ENCODE peak calls at places on chromosomes 16 and 17, in nine cellular contexts. One of them, this sample, is unnamed.

GRCh38 chr17:17518019-17518418 is 21.8 kb upstream of the RASD1 start:
- DNase-seq in choroid plexus epithelial cell: no peak
- DNase-seq in brain microvascular endothelial cell: no peak
- DNase-seq in K562: no peak
- DNase-seq in tibial artery: no peak
- DNase-seq in HFF-Myc: no peak
- DNase-seq in heart right ventricle: no peak
- DNase-seq in NB4: no peak
- DNase-seq in BE2C: no peak
- DNase-seq in this sample: no peak

GRCh38 chr16:69049146-69049545 is 56.3 kb upstream of the HAS3 start:
- DNase-seq in choroid plexus epithelial cell: peak; percentile 83
- DNase-seq in brain microvascular endothelial cell: peak; percentile 58
- DNase-seq in K562: no peak
- DNase-seq in tibial artery: no peak
- DNase-seq in HFF-Myc: no peak
- DNase-seq in heart right ventricle: no peak
- DNase-seq in NB4: no peak
- DNase-seq in BE2C: no peak
- DNase-seq in this sample: peak; percentile 21

GRCh38 chr16:15703029-15703736 is 53.1 kb downstream of the NDE1 start:
- DNase-seq in choroid plexus epithelial cell: peak; percentile 25
- DNase-seq in brain microvascular endothelial cell: no peak
- DNase-seq in K562: no peak
- DNase-seq in tibial artery: no peak
- DNase-seq in HFF-Myc: no peak
- DNase-seq in heart right ventricle: no peak
- DNase-seq in NB4: no peak
- DNase-seq in BE2C: no peak
- DNase-seq in this sample: no peak

GRCh38 chr17:27597188-27597580 is 33.8 kb upstream of the LGALS9 start:
- DNase-seq in choroid plexus epithelial cell: no peak
- DNase-seq in brain microvascular endothelial cell: no peak
- DNase-seq in K562: no peak
- DNase-seq in tibial artery: no peak
- DNase-seq in HFF-Myc: no peak
- DNase-seq in heart right ventricle: no peak
- DNase-seq in NB4: no peak
- DNase-seq in BE2C: no peak
- DNase-seq in this sample: no peak

GRCh38 chr16:85621698-85622433 is 8.7 kb downstream of the GSE1 start:
- DNase-seq in choroid plexus epithelial cell: no peak
- DNase-seq in brain microvascular endothelial cell: no peak
- DNase-seq in K562: no peak
- DNase-seq in tibial artery: no peak
- DNase-seq in HFF-Myc: no peak
- DNase-seq in heart right ventricle: no peak
- DNase-seq in NB4: no peak
- DNase-seq in BE2C: no peak
- DNase-seq in this sample: peak; percentile 27

GRCh38 chr17:58247511-58248363 is 9.4 kb downstream of the LPO start:
- DNase-seq in choroid plexus epithelial cell: no peak
- DNase-seq in brain microvascular endothelial cell: no peak
- DNase-seq in K562: no peak
- DNase-seq in tibial artery: no peak
- DNase-seq in HFF-Myc: no peak
- DNase-seq in heart right ventricle: no peak
- DNase-seq in NB4: peak; percentile 67
- DNase-seq in BE2C: no peak
- DNase-seq in this sample: no peak

GRCh38 chr17:46202482-46202881 is 9.3 kb upstream of the KANSL1 start:
- DNase-seq in choroid plexus epithelial cell: no peak
- DNase-seq in brain microvascular endothelial cell: no peak
- DNase-seq in K562: no peak
- DNase-seq in tibial artery: no peak
- DNase-seq in HFF-Myc: no peak
- DNase-seq in heart right ventricle: no peak
- DNase-seq in NB4: no peak
- DNase-seq in BE2C: no peak
- DNase-seq in this sample: no peak

GRCh38 chr16:30005341-30006094 is 5.3 kb downstream of the DOC2A start:
- DNase-seq in choroid plexus epithelial cell: peak; percentile 56
- DNase-seq in brain microvascular endothelial cell: no peak
- DNase-seq in K562: peak; percentile 83
- DNase-seq in tibial artery: no peak
- DNase-seq in HFF-Myc: no peak
- DNase-seq in heart right ventricle: no peak
- DNase-seq in NB4: peak; percentile 52
- DNase-seq in BE2C: peak; percentile 73
- DNase-seq in this sample: peak; percentile 47

GRCh38 chr17:77394540-77395295 is 253.9 kb downstream of the SEC14L1 start:
- DNase-seq in choroid plexus epithelial cell: no peak
- DNase-seq in brain microvascular endothelial cell: no peak
- DNase-seq in K562: no peak
- DNase-seq in tibial artery: no peak
- DNase-seq in HFF-Myc: no peak
- DNase-seq in heart right ventricle: no peak
- DNase-seq in NB4: no peak
- DNase-seq in BE2C: no peak
- DNase-seq in this sample: no peak

GRCh38 chr17:79965806-79966205 is 69.9 kb downstream of the TBC1D16 start:
- DNase-seq in choroid plexus epithelial cell: no peak
- DNase-seq in brain microvascular endothelial cell: no peak
- DNase-seq in K562: no peak
- DNase-seq in tibial artery: no peak
- DNase-seq in HFF-Myc: no peak
- DNase-seq in heart right ventricle: no peak
- DNase-seq in NB4: no peak
- DNase-seq in BE2C: no peak
- DNase-seq in this sample: no peak

GRCh38 chr17:27456681-27457404 is 595 bp downstream of the KSR1 start:
- DNase-seq in choroid plexus epithelial cell: no peak
- DNase-seq in brain microvascular endothelial cell: no peak
- DNase-seq in K562: no peak
- DNase-seq in tibial artery: no peak
- DNase-seq in HFF-Myc: no peak
- DNase-seq in heart right ventricle: peak; percentile 23
- DNase-seq in NB4: no peak
- DNase-seq in BE2C: peak; percentile 39
- DNase-seq in this sample: no peak

GRCh38 chr16:54152362-54153239 is 134.0 kb downstream of the IRX3 start:
- DNase-seq in choroid plexus epithelial cell: no peak
- DNase-seq in brain microvascular endothelial cell: no peak
- DNase-seq in K562: no peak
- DNase-seq in tibial artery: no peak
- DNase-seq in HFF-Myc: no peak
- DNase-seq in heart right ventricle: no peak
- DNase-seq in NB4: no peak
- DNase-seq in BE2C: no peak
- DNase-seq in this sample: peak; percentile 37

GRCh38 chr17:75724016-75725003 is 3.1 kb downstream of the ITGB4 start:
- DNase-seq in choroid plexus epithelial cell: no peak
- DNase-seq in brain microvascular endothelial cell: no peak
- DNase-seq in K562: no peak
- DNase-seq in tibial artery: no peak
- DNase-seq in HFF-Myc: no peak
- DNase-seq in heart right ventricle: no peak
- DNase-seq in NB4: no peak
- DNase-seq in BE2C: no peak
- DNase-seq in this sample: peak; percentile 25
- H3K4me3 ChIP-seq in choroid plexus epithelial cell: no peak overlapping the region
- H3K4me3 ChIP-seq in brain microvascular endothelial cell: no peak overlapping the region
- H3K4me3 ChIP-seq in K562: no peak overlapping the region
- H3K4me3 ChIP-seq in tibial artery: no peak overlapping the region
- H3K4me3 ChIP-seq in HFF-Myc: no peak overlapping the region
- H3K4me3 ChIP-seq in heart right ventricle: no peak overlapping the region
- H3K4me3 ChIP-seq in NB4: no peak overlapping the region
- H3K4me3 ChIP-seq in BE2C: no peak overlapping the region
- H3K4me3 ChIP-seq in this sample: peak overlapping the region; percentile 94

GRCh38 chr16:1920727-1921155 is 2.5 kb upstream of the HS3ST6 start:
- DNase-seq in choroid plexus epithelial cell: peak; percentile 28
- DNase-seq in brain microvascular endothelial cell: no peak
- DNase-seq in K562: peak; percentile 78
- DNase-seq in tibial artery: no peak
- DNase-seq in HFF-Myc: no peak
- DNase-seq in heart right ventricle: no peak
- DNase-seq in NB4: peak; percentile 70
- DNase-seq in BE2C: peak; percentile 66
- DNase-seq in this sample: no peak

GRCh38 chr16:1926223-1926718 is 8.1 kb upstream of the HS3ST6 start:
- DNase-seq in choroid plexus epithelial cell: no peak
- DNase-seq in brain microvascular endothelial cell: no peak
- DNase-seq in K562: no peak
- DNase-seq in tibial artery: no peak
- DNase-seq in HFF-Myc: no peak
- DNase-seq in heart right ventricle: no peak
- DNase-seq in NB4: no peak
- DNase-seq in BE2C: no peak
- DNase-seq in this sample: no peak

GRCh38 chr16:1924095-1924494 is 5.9 kb upstream of the HS3ST6 start:
- DNase-seq in choroid plexus epithelial cell: no peak
- DNase-seq in brain microvascular endothelial cell: no peak
- DNase-seq in K562: no peak
- DNase-seq in tibial artery: no peak
- DNase-seq in HFF-Myc: no peak
- DNase-seq in heart right ventricle: no peak
- DNase-seq in NB4: no peak
- DNase-seq in BE2C: no peak
- DNase-seq in this sample: no peak

GRCh38 chr16:1922357-1922756 is 4.1 kb upstream of the HS3ST6 start:
- DNase-seq in choroid plexus epithelial cell: no peak
- DNase-seq in brain microvascular endothelial cell: no peak
- DNase-seq in K562: no peak
- DNase-seq in tibial artery: no peak
- DNase-seq in HFF-Myc: no peak
- DNase-seq in heart right ventricle: no peak
- DNase-seq in NB4: no peak
- DNase-seq in BE2C: no peak
- DNase-seq in this sample: no peak

DNA sequence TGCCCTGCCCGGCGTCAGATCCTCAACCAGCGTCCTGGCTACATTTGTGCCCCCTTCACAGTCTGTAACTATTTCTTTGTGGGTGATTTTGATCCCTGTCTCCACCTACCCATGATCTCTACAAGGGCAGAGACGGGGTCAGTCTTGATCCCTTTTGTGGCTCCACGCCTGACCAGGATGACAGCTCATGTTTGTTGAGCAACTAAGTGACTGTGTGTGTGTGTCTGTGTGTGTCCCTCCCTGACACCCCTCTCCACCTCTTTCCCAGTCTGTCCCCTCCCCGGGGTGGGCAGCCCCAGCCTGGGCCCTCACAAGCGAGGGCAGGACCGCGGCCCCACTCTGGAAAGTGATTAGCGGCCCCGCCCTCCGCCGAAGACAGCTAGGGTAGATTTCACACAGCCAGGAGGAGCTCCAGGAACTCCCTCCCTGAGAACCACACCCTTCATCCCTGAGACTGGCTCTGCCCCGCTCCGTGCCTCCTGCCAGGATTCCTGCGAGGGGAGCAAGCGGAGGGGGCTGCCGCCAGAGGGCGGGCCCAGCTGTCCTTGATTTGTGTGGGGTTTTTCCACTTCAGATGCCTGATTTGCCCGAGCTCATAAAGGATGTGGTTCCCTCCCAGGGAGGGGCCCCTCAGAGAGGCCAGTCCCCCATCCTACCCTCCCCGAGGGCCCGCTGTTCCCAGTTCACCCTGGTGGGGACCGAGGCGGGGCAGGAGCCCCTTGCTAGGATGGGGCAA is 5.3 kb upstream of the HS3ST6 start:
- DNase-seq in choroid plexus epithelial cell: peak; percentile 26
- DNase-seq in brain microvascular endothelial cell: no peak
- DNase-seq in K562: no peak
- DNase-seq in tibial artery: no peak
- DNase-seq in HFF-Myc: peak; percentile 66
- DNase-seq in heart right ventricle: no peak
- DNase-seq in NB4: no peak
- DNase-seq in BE2C: peak; percentile 60
- DNase-seq in this sample: peak; percentile 38
- TF ChIP-seq CTCF in choroid plexus epithelial cell: peak; percentile 52
- TF ChIP-seq CTCF in brain microvascular endothelial cell: peak; percentile 49
- TF ChIP-seq CTCF in K562: no peak
- TF ChIP-seq CTCF in tibial artery: no peak
- TF ChIP-seq CTCF in HFF-Myc: peak; percentile 66
- TF ChIP-seq CTCF in heart right ventricle: peak; percentile 9
- TF ChIP-seq CTCF in NB4: peak; percentile 8
- TF ChIP-seq CTCF in BE2C: peak; percentile 43
- TF ChIP-seq CTCF in this sample: no peak

GRCh38 chr16:57093845-57094564 is 1.6 kb downstream of the CPNE2 start:
- DNase-seq in choroid plexus epithelial cell: no peak
- DNase-seq in brain microvascular endothelial cell: no peak
- DNase-seq in K562: no peak
- DNase-seq in tibial artery: no peak
- DNase-seq in HFF-Myc: no peak
- DNase-seq in heart right ventricle: no peak
- DNase-seq in NB4: no peak
- DNase-seq in BE2C: no peak
- DNase-seq in this sample: no peak

GRCh38 chr16:57091990-57092785 is at the start of gene CPNE2:
- DNase-seq in choroid plexus epithelial cell: peak; percentile 21
- DNase-seq in brain microvascular endothelial cell: no peak
- DNase-seq in K562: peak; percentile 84
- DNase-seq in tibial artery: peak; percentile 51
- DNase-seq in HFF-Myc: no peak
- DNase-seq in heart right ventricle: peak; percentile 66
- DNase-seq in NB4: peak; percentile 85
- DNase-seq in BE2C: peak; percentile 83
- DNase-seq in this sample: peak; percentile 45

GRCh38 chr16:57092786-57093301 is 461 bp downstream of the CPNE2 start:
- DNase-seq in choroid plexus epithelial cell: no peak
- DNase-seq in brain microvascular endothelial cell: no peak
- DNase-seq in K562: peak; percentile 73
- DNase-seq in tibial artery: no peak
- DNase-seq in HFF-Myc: no peak
- DNase-seq in heart right ventricle: no peak
- DNase-seq in NB4: peak; percentile 72
- DNase-seq in BE2C: peak; percentile 62
- DNase-seq in this sample: peak; percentile 27

GRCh38 chr16:57089406-57089805 is 3.0 kb upstream of the CPNE2 start:
- DNase-seq in choroid plexus epithelial cell: no peak
- DNase-seq in brain microvascular endothelial cell: no peak
- DNase-seq in K562: no peak
- DNase-seq in tibial artery: no peak
- DNase-seq in HFF-Myc: no peak
- DNase-seq in heart right ventricle: no peak
- DNase-seq in NB4: no peak
- DNase-seq in BE2C: no peak
- DNase-seq in this sample: no peak

GRCh38 chr16:57091200-57091989 is 988 bp upstream of the CPNE2 start:
- DNase-seq in choroid plexus epithelial cell: peak; percentile 43
- DNase-seq in brain microvascular endothelial cell: peak; percentile 45
- DNase-seq in K562: no peak
- DNase-seq in tibial artery: peak; percentile 63
- DNase-seq in HFF-Myc: no peak
- DNase-seq in heart right ventricle: peak; percentile 36
- DNase-seq in NB4: peak; percentile 47
- DNase-seq in BE2C: peak; percentile 59
- DNase-seq in this sample: peak; percentile 67
- H3K4me3 ChIP-seq in choroid plexus epithelial cell: peak overlapping the region; percentile 69
- H3K4me3 ChIP-seq in brain microvascular endothelial cell: peak overlapping the region; percentile 64
- H3K4me3 ChIP-seq in K562: peak overlapping the region; percentile 84
- H3K4me3 ChIP-seq in tibial artery: peak overlapping the region; percentile 95
- H3K4me3 ChIP-seq in HFF-Myc: peak overlapping the region; percentile 52
- H3K4me3 ChIP-seq in heart right ventricle: peak overlapping the region; percentile 97
- H3K4me3 ChIP-seq in NB4: peak overlapping the region; percentile 62
- H3K4me3 ChIP-seq in BE2C: peak overlapping the region; percentile 72
- H3K4me3 ChIP-seq in this sample: peak overlapping the region; percentile 42

GRCh38 chr17:65027305-65027704 is 29.2 kb downstream of the GNA13 start:
- DNase-seq in choroid plexus epithelial cell: peak; percentile 77
- DNase-seq in brain microvascular endothelial cell: peak; percentile 62
- DNase-seq in K562: peak; percentile 53
- DNase-seq in tibial artery: no peak
- DNase-seq in HFF-Myc: peak; percentile 43
- DNase-seq in heart right ventricle: no peak
- DNase-seq in NB4: peak; percentile 70
- DNase-seq in BE2C: peak; percentile 20
- DNase-seq in this sample: peak; percentile 83
- TF ChIP-seq CTCF in choroid plexus epithelial cell: peak; percentile 57
- TF ChIP-seq CTCF in brain microvascular endothelial cell: peak; percentile 64
- TF ChIP-seq CTCF in K562: peak; percentile 31
- TF ChIP-seq CTCF in tibial artery: no peak
- TF ChIP-seq CTCF in HFF-Myc: peak; percentile 34
- TF ChIP-seq CTCF in heart right ventricle: peak; percentile 14
- TF ChIP-seq CTCF in NB4: peak; percentile 41
- TF ChIP-seq CTCF in BE2C: peak; percentile 43
- TF ChIP-seq CTCF in this sample: peak; percentile 19

This sample was measured in epithelial cell of esophagus.